ENCODE peak calls at places on chromosomes 1 and 21, in six cellular contexts. S, M, T, A, L and D are unnamed samples.

GRCh38 chr1:151720974-151721787 is at the start of gene RIIAD1:
- DNase-seq in S (peak; percentile 44), M (peak; percentile 20), T (peak; percentile 22), A (no peak), L (no peak), D (no peak)

GRCh38 chr1:202011994-202012393 is 1.6 kb downstream of the ELF3 start:
- DNase-seq in S (no peak), M (no peak), T (no peak), A (no peak), L (no peak), D (no peak)

GRCh38 chr1:70231474-70231873 is 10.3 kb downstream of the SRSF11 start:
- DNase-seq in S (no peak), M (no peak), T (no peak), A (no peak), L (no peak), D (no peak)

GRCh38 chr1:191913234-191913948 is 244.9 kb upstream of the RGS18 start:
- DNase-seq in S (no peak), M (no peak), T (no peak), A (no peak), L (no peak), D (no peak)

GRCh38 chr1:243291287-243291686 is 35.4 kb downstream of the SDCCAG8 start:
- DNase-seq in S (no peak), M (no peak), T (no peak), A (no peak), L (no peak), D (no peak)

GRCh38 chr1:156667968-156668709 is 9.1 kb downstream of the NES start:
- DNase-seq in S (no peak), M (no peak), T (no peak), A (no peak), L (no peak), D (no peak)

GRCh38 chr1:40039245-40039756 is 1.2 kb upstream of the CAP1 start:
- DNase-seq in S (peak; percentile 15), M (peak; percentile 40), T (no peak), A (no peak), L (peak; percentile 31), D (no peak)

GRCh38 chr21:44426663-44427191 is 28.6 kb upstream of the LRRC3 start:
- DNase-seq in S (no peak), M (no peak), T (no peak), A (no peak), L (no peak), D (peak; percentile 77)

GRCh38 chr1:100502052-100502792 is 35.7 kb upstream of the GPR88 start:
- DNase-seq in S (no peak), M (no peak), T (no peak), A (no peak), L (no peak), D (no peak)

GRCh38 chr1:12525311-12526181 is 92.5 kb downstream of the DHRS3 start:
- DNase-seq in S (no peak), M (no peak), T (no peak), A (no peak), L (no peak), D (peak; percentile 89)

GRCh38 chr1:155000725-155001437 is 1.7 kb upstream of the ZBTB7B start:
- DNase-seq in S (peak; percentile 98), M (peak; percentile 79), T (peak; percentile 66), A (peak; percentile 48), L (peak; percentile 77), D (peak; percentile 95)

GRCh38 chr1:180489313-180489712 is 13.1 kb downstream of the ACBD6 start:
- DNase-seq in S (no peak), M (no peak), T (no peak), A (no peak), L (no peak), D (no peak)

GRCh38 chr1:10045480-10046355 is 13.0 kb downstream of the UBE4B start:
- DNase-seq in S (no peak), M (no peak), T (no peak), A (no peak), L (no peak), D (no peak)

GRCh38 chr1:22978299-22978698 is 5.6 kb upstream of the LACTBL1 start:
- DNase-seq in S (no peak), M (no peak), T (no peak), A (no peak), L (peak; percentile 21), D (no peak)

GRCh38 chr1:100799954-100800612 is 80.5 kb downstream of the VCAM1 start:
- DNase-seq in S (no peak), M (no peak), T (no peak), A (no peak), L (no peak), D (no peak)

GRCh38 chr1:151813271-151813977 is 8.2 kb upstream of the LINGO4 start:
- DNase-seq in S (no peak), M (no peak), T (no peak), A (no peak), L (no peak), D (no peak)

GRCh38 chr1:209675567-209676154 is 449 bp downstream of the G0S2 start:
- DNase-seq in S (peak; percentile 18), M (no peak), T (no peak), A (no peak), L (no peak), D (peak; percentile 80)

GRCh38 chr1:114033219-114033706 is 54.0 kb downstream of the OLFML3 start:
- DNase-seq in S (no peak), M (no peak), T (no peak), A (no peak), L (no peak), D (no peak)

GRCh38 chr1:197183195-197183748 is 36.8 kb upstream of the ASPM start:
- DNase-seq in S (no peak), M (no peak), T (no peak), A (no peak), L (no peak), D (no peak)

GRCh38 chr1:202706851-202707250 is 3.4 kb downstream of the SYT2 start:
- DNase-seq in S (no peak), M (no peak), T (no peak), A (no peak), L (no peak), D (no peak)

GRCh38 chr1:146034976-146035469 is 13.5 kb upstream of the HJV start:
- DNase-seq in S (no peak), M (no peak), T (no peak), A (no peak), L (no peak), D (no peak)

GRCh38 chr21:44612029-44612486 is at the start of gene KRTAP10-8:
- DNase-seq in S (no peak), M (no peak), T (no peak), A (no peak), L (no peak), D (peak; percentile 71)

GRCh38 chr1:237470712-237471310 is 419.9 kb downstream of the ZP4 start:
- DNase-seq in S (peak; percentile 33), M (no peak), T (no peak), A (no peak), L (no peak), D (no peak)

GRCh38 chr1:81174811-81175476 is 625.8 kb upstream of the ADGRL2 start:
- DNase-seq in S (no peak), M (no peak), T (no peak), A (no peak), L (no peak), D (no peak)

GRCh38 chr1:905811-906531 is 17.8 kb upstream of the SAMD11 start:
- DNase-seq in S (no peak), M (no peak), T (no peak), A (no peak), L (no peak), D (peak; percentile 83)

GRCh38 chr1:2360588-2361364 is 30.6 kb downstream of the MORN1 start:
- DNase-seq in S (no peak), M (no peak), T (no peak), A (no peak), L (no peak), D (peak; percentile 37)

GRCh38 chr1:90579212-90579802 is 137.8 kb downstream of the BARHL2 start:
- DNase-seq in S (no peak), M (no peak), T (no peak), A (no peak), L (peak; percentile 13), D (no peak)

GRCh38 chr21:42579456-42580075 is 65.9 kb downstream of the SLC37A1 start:
- DNase-seq in S (no peak), M (no peak), T (no peak), A (no peak), L (no peak), D (peak; percentile 54)

GRCh38 chr1:187622545-187622944 is 793.8 kb downstream of the PLA2G4A start:
- DNase-seq in S (no peak), M (no peak), T (no peak), A (no peak), L (no peak), D (no peak)